ENCODE peak calls at places on chromosomes 5 and 9, in nine cellular contexts. G, E, A, Q, P, Y, F, B and O are unnamed samples.

GRCh38 chr9:21030389-21031035 is 928 bp downstream of the HACD4 start:
- DNase-seq in F (peak), E (no peak), G (no peak), P (peak), Q (no peak), B (no peak), A (no peak), Y (no peak), O (no peak)

GRCh38 chr9:105679406-105680022 is 14.8 kb upstream of the TMEM38B start:
- DNase-seq in Y (no peak), P (no peak), G (no peak), F (no peak), A (no peak), Q (no peak), B (peak), E (no peak), O (no peak)

GRCh38 chr5:1772634-1773033 is 27.0 kb downstream of the MRPL36 start:
- DNase-seq in Q (no peak), P (no peak), F (no peak), E (no peak), G (no peak), B (no peak), A (no peak), Y (peak), O (no peak)

GRCh38 chr5:177446184-177447065 is at the start of gene PRR7:
- DNase-seq in E (peak), G (no peak), Y (peak), Q (peak), B (no peak), A (peak), F (peak), P (peak), O (peak)

GRCh38 chr5:1409386-1410110 is 35.7 kb downstream of the SLC6A3 start:
- DNase-seq in Q (no peak), A (no peak), F (peak), Y (no peak), G (no peak), P (no peak), E (no peak), B (no peak), O (no peak)

GRCh38 chr5:11963227-11963626 is 59.0 kb upstream of the CTNND2 start:
- DNase-seq in Y (no peak), Q (no peak), B (no peak), E (no peak), F (no peak), A (no peak), P (no peak), G (no peak), O (no peak)

GRCh38 chr5:93588586-93589347 is 5.7 kb downstream of the NR2F1 start:
- DNase-seq in F (no peak), B (no peak), A (no peak), G (no peak), P (no peak), Y (no peak), Q (no peak), E (no peak), O (no peak)

GRCh38 chr9:16673171-16673570 is 197.3 kb downstream of the BNC2 start:
- DNase-seq in P (no peak), A (no peak), E (no peak), F (no peak), G (no peak), Q (no peak), B (no peak), Y (no peak), O (no peak)

GRCh38 chr9:33082538-33083326 is 6.3 kb upstream of the SMU1 start:
- DNase-seq in F (no peak), B (no peak), E (no peak), A (no peak), G (no peak), Y (no peak), P (peak), Q (no peak), O (no peak)